ENCODE peak calls at places on chromosomes 7 and 10, in eight cellular contexts. One of them, this sample, is unnamed.

GRCh38 chr7:95608344-95609173 is 12.2 kb upstream of the PDK4 start:
- DNase-seq in aorta: peak; percentile 89
- DNase-seq in adrenal gland: peak; percentile 94
- DNase-seq in MM.1S: peak; percentile 88
- DNase-seq in CD4-positive, CD25-positive, alpha-beta regulatory T cell: peak; percentile 23
- DNase-seq in hepatocyte: peak; percentile 95
- DNase-seq in fibroblast of lung: peak; percentile 82
- DNase-seq in uterus: peak; percentile 97
- DNase-seq in this sample: no peak

GRCh38 chr10:79331709-79332108 is 15.6 kb upstream of the PPIF start:
- DNase-seq in aorta: no peak
- DNase-seq in adrenal gland: peak; percentile 81
- DNase-seq in MM.1S: no peak
- DNase-seq in CD4-positive, CD25-positive, alpha-beta regulatory T cell: peak; percentile 76
- DNase-seq in hepatocyte: no peak
- DNase-seq in fibroblast of lung: peak; percentile 83
- DNase-seq in uterus: no peak
- DNase-seq in this sample: peak; percentile 67

GRCh38 chr7:158442260-158442659 is 145.4 kb downstream of the PTPRN2 start:
- DNase-seq in aorta: no peak
- DNase-seq in adrenal gland: no peak
- DNase-seq in MM.1S: peak; percentile 38
- DNase-seq in CD4-positive, CD25-positive, alpha-beta regulatory T cell: peak; percentile 1
- DNase-seq in hepatocyte: peak; percentile 35
- DNase-seq in fibroblast of lung: no peak
- DNase-seq in uterus: no peak
- DNase-seq in this sample: no peak

GRCh38 chr7:150862356-150862755 is 10.0 kb downstream of the AOC1 start:
- DNase-seq in aorta: peak; percentile 62
- DNase-seq in adrenal gland: no peak
- DNase-seq in MM.1S: no peak
- DNase-seq in CD4-positive, CD25-positive, alpha-beta regulatory T cell: no peak
- DNase-seq in hepatocyte: no peak
- DNase-seq in fibroblast of lung: no peak
- DNase-seq in uterus: no peak
- DNase-seq in this sample: no peak

GRCh38 chr10:43039629-43040481 is 37.0 kb upstream of the RET start:
- DNase-seq in aorta: peak; percentile 57
- DNase-seq in adrenal gland: no peak
- DNase-seq in MM.1S: peak; percentile 10
- DNase-seq in CD4-positive, CD25-positive, alpha-beta regulatory T cell: no peak
- DNase-seq in hepatocyte: no peak
- DNase-seq in fibroblast of lung: no peak
- DNase-seq in uterus: peak; percentile 4
- DNase-seq in this sample: no peak

GRCh38 chr10:100551231-100551630 is 15.5 kb downstream of the HIF1AN start:
- DNase-seq in aorta: no peak
- DNase-seq in adrenal gland: no peak
- DNase-seq in MM.1S: no peak
- DNase-seq in CD4-positive, CD25-positive, alpha-beta regulatory T cell: no peak
- DNase-seq in hepatocyte: no peak
- DNase-seq in fibroblast of lung: no peak
- DNase-seq in uterus: no peak
- DNase-seq in this sample: no peak

GRCh38 chr7:118298771-118299170 is 74.3 kb downstream of the ANKRD7 start:
- DNase-seq in aorta: no peak
- DNase-seq in adrenal gland: no peak
- DNase-seq in MM.1S: no peak
- DNase-seq in CD4-positive, CD25-positive, alpha-beta regulatory T cell: no peak
- DNase-seq in hepatocyte: no peak
- DNase-seq in fibroblast of lung: no peak
- DNase-seq in uterus: no peak
- DNase-seq in this sample: no peak

GRCh38 chr7:38232475-38233366 is 40.7 kb downstream of the TARP start:
- DNase-seq in aorta: no peak
- DNase-seq in adrenal gland: no peak
- DNase-seq in MM.1S: no peak
- DNase-seq in CD4-positive, CD25-positive, alpha-beta regulatory T cell: peak; percentile 67
- DNase-seq in hepatocyte: no peak
- DNase-seq in fibroblast of lung: peak; percentile 73
- DNase-seq in uterus: no peak
- DNase-seq in this sample: peak; percentile 47

GRCh38 chr10:32556996-32557395 is 111.1 kb downstream of the CCDC7 start:
- DNase-seq in aorta: no peak
- DNase-seq in adrenal gland: no peak
- DNase-seq in MM.1S: no peak
- DNase-seq in CD4-positive, CD25-positive, alpha-beta regulatory T cell: no peak
- DNase-seq in hepatocyte: no peak
- DNase-seq in fibroblast of lung: no peak
- DNase-seq in uterus: no peak
- DNase-seq in this sample: no peak

GRCh38 chr7:84207025-84207424 is 12.4 kb upstream of the SEMA3A start:
- DNase-seq in aorta: no peak
- DNase-seq in adrenal gland: no peak
- DNase-seq in MM.1S: no peak
- DNase-seq in CD4-positive, CD25-positive, alpha-beta regulatory T cell: no peak
- DNase-seq in hepatocyte: no peak
- DNase-seq in fibroblast of lung: no peak
- DNase-seq in uterus: no peak
- DNase-seq in this sample: no peak

GRCh38 chr10:6985644-6986043 is 405.6 kb upstream of the PRKCQ start:
- DNase-seq in aorta: no peak
- DNase-seq in adrenal gland: no peak
- DNase-seq in MM.1S: no peak
- DNase-seq in CD4-positive, CD25-positive, alpha-beta regulatory T cell: no peak
- DNase-seq in hepatocyte: no peak
- DNase-seq in fibroblast of lung: no peak
- DNase-seq in uterus: no peak
- DNase-seq in this sample: no peak

GRCh38 chr10:78515037-78515872 is 481.6 kb downstream of the RPS24 start:
- DNase-seq in aorta: peak; percentile 78
- DNase-seq in adrenal gland: no peak
- DNase-seq in MM.1S: no peak
- DNase-seq in CD4-positive, CD25-positive, alpha-beta regulatory T cell: no peak
- DNase-seq in hepatocyte: no peak
- DNase-seq in fibroblast of lung: no peak
- DNase-seq in uterus: peak; percentile 78
- DNase-seq in this sample: no peak

GRCh38 chr10:71970869-71971268 is 6.7 kb downstream of the CHST3 start:
- DNase-seq in aorta: no peak
- DNase-seq in adrenal gland: no peak
- DNase-seq in MM.1S: no peak
- DNase-seq in CD4-positive, CD25-positive, alpha-beta regulatory T cell: no peak
- DNase-seq in hepatocyte: no peak
- DNase-seq in fibroblast of lung: peak; percentile 65
- DNase-seq in uterus: no peak
- DNase-seq in this sample: no peak

GRCh38 chr10:17200885-17201164 is 647 bp downstream of the TRDMT1 start:
- DNase-seq in aorta: no peak
- DNase-seq in adrenal gland: peak; percentile 47
- DNase-seq in MM.1S: peak; percentile 65
- DNase-seq in CD4-positive, CD25-positive, alpha-beta regulatory T cell: peak; percentile 38
- DNase-seq in hepatocyte: peak; percentile 61
- DNase-seq in fibroblast of lung: peak; percentile 63
- DNase-seq in uterus: peak; percentile 45
- DNase-seq in this sample: peak; percentile 11

GRCh38 chr7:39271386-39271785 is 293.7 kb downstream of the POU6F2 start:
- DNase-seq in aorta: peak; percentile 89
- DNase-seq in adrenal gland: peak; percentile 49
- DNase-seq in MM.1S: no peak
- DNase-seq in CD4-positive, CD25-positive, alpha-beta regulatory T cell: no peak
- DNase-seq in hepatocyte: peak; percentile 27
- DNase-seq in fibroblast of lung: no peak
- DNase-seq in uterus: no peak
- DNase-seq in this sample: no peak

GRCh38 chr10:3803884-3804741 is 19.1 kb upstream of the KLF6 start:
- DNase-seq in aorta: no peak
- DNase-seq in adrenal gland: no peak
- DNase-seq in MM.1S: no peak
- DNase-seq in CD4-positive, CD25-positive, alpha-beta regulatory T cell: peak; percentile 63
- DNase-seq in hepatocyte: no peak
- DNase-seq in fibroblast of lung: peak; percentile 31
- DNase-seq in uterus: no peak
- DNase-seq in this sample: peak; percentile 65

GRCh38 chr10:31399631-31400030 is 80.6 kb downstream of the ZEB1 start:
- DNase-seq in aorta: no peak
- DNase-seq in adrenal gland: no peak
- DNase-seq in MM.1S: no peak
- DNase-seq in CD4-positive, CD25-positive, alpha-beta regulatory T cell: no peak
- DNase-seq in hepatocyte: no peak
- DNase-seq in fibroblast of lung: peak; percentile 32
- DNase-seq in uterus: no peak
- DNase-seq in this sample: no peak

GRCh38 chr10:56633876-56634452 is 272.9 kb upstream of the ZWINT start:
- DNase-seq in aorta: no peak
- DNase-seq in adrenal gland: no peak
- DNase-seq in MM.1S: peak; percentile 80
- DNase-seq in CD4-positive, CD25-positive, alpha-beta regulatory T cell: no peak
- DNase-seq in hepatocyte: no peak
- DNase-seq in fibroblast of lung: no peak
- DNase-seq in uterus: no peak
- DNase-seq in this sample: no peak

GRCh38 chr10:45373783-45374450 is at the start of gene ALOX5:
- DNase-seq in aorta: peak; percentile 89
- DNase-seq in adrenal gland: peak; percentile 57
- DNase-seq in MM.1S: peak; percentile 66
- DNase-seq in CD4-positive, CD25-positive, alpha-beta regulatory T cell: no peak
- DNase-seq in hepatocyte: peak; percentile 77
- DNase-seq in fibroblast of lung: no peak
- DNase-seq in uterus: peak; percentile 51
- DNase-seq in this sample: peak; percentile 47

GRCh38 chr10:45373003-45373782 is 823 bp upstream of the ALOX5 start:
- DNase-seq in aorta: no peak
- DNase-seq in adrenal gland: no peak
- DNase-seq in MM.1S: peak; percentile 39
- DNase-seq in CD4-positive, CD25-positive, alpha-beta regulatory T cell: no peak
- DNase-seq in hepatocyte: peak; percentile 35
- DNase-seq in fibroblast of lung: no peak
- DNase-seq in uterus: no peak
- DNase-seq in this sample: no peak

GRCh38 chr10:45372251-45372951 is 1.6 kb upstream of the ALOX5 start:
- DNase-seq in aorta: no peak
- DNase-seq in adrenal gland: no peak
- DNase-seq in MM.1S: no peak
- DNase-seq in CD4-positive, CD25-positive, alpha-beta regulatory T cell: no peak
- DNase-seq in hepatocyte: no peak
- DNase-seq in fibroblast of lung: no peak
- DNase-seq in uterus: no peak
- DNase-seq in this sample: no peak

GRCh38 chr10:45370202-45370955 is 3.6 kb upstream of the ALOX5 start:
- DNase-seq in aorta: no peak
- DNase-seq in adrenal gland: no peak
- DNase-seq in MM.1S: peak; percentile 43
- DNase-seq in CD4-positive, CD25-positive, alpha-beta regulatory T cell: no peak
- DNase-seq in hepatocyte: no peak
- DNase-seq in fibroblast of lung: no peak
- DNase-seq in uterus: no peak
- DNase-seq in this sample: no peak

DNA sequence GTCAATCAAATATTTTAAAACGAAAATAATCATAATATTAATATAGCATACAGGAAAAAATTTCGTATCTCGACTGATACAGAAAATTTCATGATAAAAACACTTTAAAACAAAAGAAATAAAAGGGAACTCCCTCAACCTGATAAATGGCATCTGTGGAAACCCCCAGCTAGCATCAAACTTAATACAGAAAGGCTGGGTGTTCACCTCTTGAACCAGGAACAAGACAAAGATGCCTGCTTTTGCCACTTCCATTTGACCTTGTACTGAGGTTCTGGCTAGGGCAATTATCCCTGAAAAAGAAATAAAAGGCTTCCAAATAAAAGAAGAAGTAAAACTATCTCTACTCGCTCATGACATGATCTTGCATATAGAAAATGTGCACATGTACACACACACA is 2.5 kb upstream of the ALOX5 start:
- DNase-seq in aorta: no peak
- DNase-seq in adrenal gland: no peak
- DNase-seq in MM.1S: no peak
- DNase-seq in CD4-positive, CD25-positive, alpha-beta regulatory T cell: no peak
- DNase-seq in hepatocyte: no peak
- DNase-seq in fibroblast of lung: no peak
- DNase-seq in uterus: no peak
- DNase-seq in this sample: no peak
- H3K27me3 ChIP-seq in aorta: no peaks in the 10 kb centered on the region
- H3K27me3 ChIP-seq in adrenal gland: peaks cover 18% of the 10 kb centered on the region
- H3K27me3 ChIP-seq in MM.1S: peaks cover 8% of the 10 kb centered on the region
- H3K27me3 ChIP-seq in CD4-positive, CD25-positive, alpha-beta regulatory T cell: peaks cover 16% of the 10 kb centered on the region
- H3K27me3 ChIP-seq in hepatocyte: peaks cover 52% of the 10 kb centered on the region
- H3K27me3 ChIP-seq in fibroblast of lung: peaks cover 32% of the 10 kb centered on the region
- H3K27me3 ChIP-seq in uterus: no peaks in the 10 kb centered on the region
- H3K27me3 ChIP-seq in this sample: no peaks in the 10 kb centered on the region

GRCh38 chr10:123568751-123569150 is 97.4 kb upstream of the GPR26 start:
- DNase-seq in aorta: no peak
- DNase-seq in adrenal gland: no peak
- DNase-seq in MM.1S: no peak
- DNase-seq in CD4-positive, CD25-positive, alpha-beta regulatory T cell: no peak
- DNase-seq in hepatocyte: no peak
- DNase-seq in fibroblast of lung: no peak
- DNase-seq in uterus: no peak
- DNase-seq in this sample: no peak
- H3K27me3 ChIP-seq in aorta: no peaks in the 10 kb centered on the region
- H3K27me3 ChIP-seq in adrenal gland: peaks cover 20% of the 10 kb centered on the region
- H3K27me3 ChIP-seq in MM.1S: no peaks in the 10 kb centered on the region
- H3K27me3 ChIP-seq in CD4-positive, CD25-positive, alpha-beta regulatory T cell: no peaks in the 10 kb centered on the region
- H3K27me3 ChIP-seq in hepatocyte: peaks cover 17% of the 10 kb centered on the region
- H3K27me3 ChIP-seq in fibroblast of lung: no peaks in the 10 kb centered on the region
- H3K27me3 ChIP-seq in uterus: no peaks in the 10 kb centered on the region
- H3K27me3 ChIP-seq in this sample: no peaks in the 10 kb centered on the region

DNA sequence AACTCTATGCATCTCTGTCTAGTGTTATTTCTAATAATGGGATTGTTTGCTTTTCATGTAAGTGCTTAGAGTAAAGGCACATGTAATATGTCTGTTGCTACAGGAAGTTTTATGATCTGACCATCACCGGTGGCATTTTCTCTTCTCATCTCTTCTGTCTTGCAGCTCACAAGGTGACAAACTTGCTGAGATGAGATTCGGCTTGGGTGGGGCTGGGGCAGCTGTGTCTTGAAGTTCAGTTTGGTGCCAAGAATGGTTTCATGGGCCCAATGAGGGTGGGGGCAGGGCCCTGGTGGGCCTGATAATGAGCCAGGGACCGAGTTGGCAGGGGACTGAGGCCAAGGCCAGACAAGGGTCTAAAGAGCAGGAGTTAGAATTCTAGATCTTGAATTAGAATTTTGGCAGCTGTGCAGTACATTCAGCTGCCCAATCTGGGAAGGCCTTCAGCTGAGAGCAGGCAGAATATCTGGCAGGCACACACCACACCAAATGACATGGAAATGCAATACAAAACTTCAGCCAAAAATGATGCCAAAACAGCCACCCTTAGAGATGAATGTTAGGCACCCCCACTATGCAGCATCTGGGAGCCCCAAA is 1.4 kb upstream of the JAZF1 start:
- DNase-seq in aorta: no peak
- DNase-seq in adrenal gland: no peak
- DNase-seq in MM.1S: no peak
- DNase-seq in CD4-positive, CD25-positive, alpha-beta regulatory T cell: no peak
- DNase-seq in hepatocyte: no peak
- DNase-seq in fibroblast of lung: no peak
- DNase-seq in uterus: no peak
- DNase-seq in this sample: no peak
- H3K27me3 ChIP-seq in aorta: no peaks in the 10 kb centered on the region
- H3K27me3 ChIP-seq in adrenal gland: no peaks in the 10 kb centered on the region
- H3K27me3 ChIP-seq in MM.1S: peaks cover 6% of the 10 kb centered on the region
- H3K27me3 ChIP-seq in CD4-positive, CD25-positive, alpha-beta regulatory T cell: no peaks in the 10 kb centered on the region
- H3K27me3 ChIP-seq in hepatocyte: peaks cover 9% of the 10 kb centered on the region
- H3K27me3 ChIP-seq in fibroblast of lung: no peaks in the 10 kb centered on the region
- H3K27me3 ChIP-seq in uterus: no peaks in the 10 kb centered on the region
- H3K27me3 ChIP-seq in this sample: no peaks in the 10 kb centered on the region

GRCh38 chr7:1890289-1891235 is 220.5 kb downstream of the ELFN1 start:
- DNase-seq in aorta: no peak
- DNase-seq in adrenal gland: no peak
- DNase-seq in MM.1S: no peak
- DNase-seq in CD4-positive, CD25-positive, alpha-beta regulatory T cell: no peak
- DNase-seq in hepatocyte: no peak
- DNase-seq in fibroblast of lung: no peak
- DNase-seq in uterus: no peak
- DNase-seq in this sample: no peak
- H3K27me3 ChIP-seq in aorta: no peaks in the 10 kb centered on the region
- H3K27me3 ChIP-seq in adrenal gland: no peaks in the 10 kb centered on the region
- H3K27me3 ChIP-seq in MM.1S: no peaks in the 10 kb centered on the region
- H3K27me3 ChIP-seq in CD4-positive, CD25-positive, alpha-beta regulatory T cell: no peaks in the 10 kb centered on the region
- H3K27me3 ChIP-seq in hepatocyte: no peaks in the 10 kb centered on the region
- H3K27me3 ChIP-seq in fibroblast of lung: no peaks in the 10 kb centered on the region
- H3K27me3 ChIP-seq in uterus: no peaks in the 10 kb centered on the region
- H3K27me3 ChIP-seq in this sample: no peaks in the 10 kb centered on the region

This sample was measured in effector memory CD4-positive, alpha-beta T cell.